ENCODE peak calls at places on chromosomes 3 and 15, in five cellular contexts. One of them, this sample, is unnamed.
A peak's percentile ranks its signal among the peaks of the same experiment; 100 is the strongest.

GRCh38 chr3:18119866-18120265 is 305.3 kb downstream of the SATB1 start:
- DNase-seq in endodermal cell: no peak
- DNase-seq in thoracic aorta: no peak
- DNase-seq in mesendoderm: no peak
- DNase-seq in GM12878: no peak
- DNase-seq in this sample: no peak

GRCh38 chr3:181773921-181774320 is 62.2 kb downstream of the SOX2 start:
- DNase-seq in endodermal cell: no peak
- DNase-seq in thoracic aorta: no peak
- DNase-seq in mesendoderm: no peak
- DNase-seq in GM12878: no peak
- DNase-seq in this sample: no peak

GRCh38 chr15:24823473-24823872 is 131.3 kb upstream of the SNRPN start:
- DNase-seq in endodermal cell: peak; percentile 96
- DNase-seq in thoracic aorta: no peak
- DNase-seq in mesendoderm: peak; percentile 98
- DNase-seq in GM12878: no peak
- DNase-seq in this sample: peak; percentile 70

GRCh38 chr15:42608110-42608531 is 32.7 kb downstream of the STARD9 start:
- DNase-seq in endodermal cell: no peak
- DNase-seq in thoracic aorta: no peak
- DNase-seq in mesendoderm: no peak
- DNase-seq in GM12878: peak; percentile 71
- DNase-seq in this sample: no peak

GRCh38 chr15:72532991-72533601 is 59.0 kb downstream of the ARIH1 start:
- DNase-seq in endodermal cell: peak; percentile 68
- DNase-seq in thoracic aorta: no peak
- DNase-seq in mesendoderm: peak; percentile 47
- DNase-seq in GM12878: no peak
- DNase-seq in this sample: no peak

GRCh38 chr15:72231847-72232461 is 964 bp upstream of the PKM start:
- DNase-seq in endodermal cell: peak; percentile 63
- DNase-seq in thoracic aorta: no peak
- DNase-seq in mesendoderm: peak; percentile 93
- DNase-seq in GM12878: no peak
- DNase-seq in this sample: peak; percentile 70

GRCh38 chr3:112315791-112316190 is 17.2 kb upstream of the CD200 start:
- DNase-seq in endodermal cell: no peak
- DNase-seq in thoracic aorta: no peak
- DNase-seq in mesendoderm: no peak
- DNase-seq in GM12878: no peak
- DNase-seq in this sample: no peak

GRCh38 chr15:57138260-57138895 is 219.9 kb downstream of the TCF12 start:
- DNase-seq in endodermal cell: peak; percentile 83
- DNase-seq in thoracic aorta: no peak
- DNase-seq in mesendoderm: peak; percentile 97
- DNase-seq in GM12878: no peak
- DNase-seq in this sample: no peak

GRCh38 chr15:80462111-80462510 is 57.9 kb downstream of the ARNT2 start:
- DNase-seq in endodermal cell: no peak
- DNase-seq in thoracic aorta: no peak
- DNase-seq in mesendoderm: no peak
- DNase-seq in GM12878: no peak
- DNase-seq in this sample: no peak
- H3K27me3 ChIP-seq in endodermal cell: no peaks in the 10 kb centered on the region
- H3K27me3 ChIP-seq in thoracic aorta: no peaks in the 10 kb centered on the region
- H3K27me3 ChIP-seq in mesendoderm: no peaks in the 10 kb centered on the region
- H3K27me3 ChIP-seq in GM12878: peaks cover 3% of the 10 kb centered on the region
- H3K27me3 ChIP-seq in this sample: no peaks in the 10 kb centered on the region

GRCh38 chr3:183185696-183186095 is 23.2 kb upstream of the LAMP3 start:
- DNase-seq in endodermal cell: no peak
- DNase-seq in thoracic aorta: no peak
- DNase-seq in mesendoderm: no peak
- DNase-seq in GM12878: peak; percentile 26
- DNase-seq in this sample: no peak
- H3K4me3 ChIP-seq in endodermal cell: no peak overlapping the region
- H3K4me3 ChIP-seq in thoracic aorta: no peak overlapping the region
- H3K4me3 ChIP-seq in mesendoderm: no peak overlapping the region
- H3K4me3 ChIP-seq in GM12878: no peak overlapping the region
- H3K4me3 ChIP-seq in this sample: no peak overlapping the region

DNA sequence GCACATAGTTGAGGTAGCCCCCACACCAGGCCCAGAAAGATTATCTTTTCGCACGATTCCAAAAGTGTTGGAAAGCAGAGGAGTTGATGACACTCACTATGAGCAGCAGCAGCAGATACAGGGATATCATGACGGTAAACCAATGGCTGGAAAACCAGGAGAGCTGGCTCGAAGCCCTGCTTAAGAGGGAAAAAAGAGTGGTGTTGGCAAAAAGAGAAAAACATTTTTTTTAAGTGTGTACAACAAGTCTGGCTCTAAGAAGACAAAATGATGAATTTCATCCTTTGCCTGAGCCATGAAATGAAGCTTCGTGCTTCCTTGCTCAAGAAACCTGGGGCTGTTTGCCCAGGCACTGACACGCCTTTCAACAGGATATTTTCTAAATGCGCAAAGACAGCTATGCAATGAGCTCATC is 27.3 kb downstream of the PARP16 start:
- DNase-seq in endodermal cell: no peak
- DNase-seq in thoracic aorta: no peak
- DNase-seq in mesendoderm: no peak
- DNase-seq in GM12878: no peak
- DNase-seq in this sample: peak; percentile 23
- H3K27ac ChIP-seq in endodermal cell: no peak overlapping the region
- H3K27ac ChIP-seq in thoracic aorta: no peak overlapping the region
- H3K27ac ChIP-seq in mesendoderm: no peak overlapping the region
- H3K27ac ChIP-seq in GM12878: no peak overlapping the region
- H3K27ac ChIP-seq in this sample: peak overlapping the region; percentile 82

GRCh38 chr3:138440596-138440995 is 6.2 kb downstream of the ESYT3 start:
- DNase-seq in endodermal cell: no peak
- DNase-seq in thoracic aorta: no peak
- DNase-seq in mesendoderm: no peak
- DNase-seq in GM12878: no peak
- DNase-seq in this sample: no peak
- H3K27me3 ChIP-seq in endodermal cell: peaks cover 17% of the 10 kb centered on the region
- H3K27me3 ChIP-seq in thoracic aorta: no peaks in the 10 kb centered on the region
- H3K27me3 ChIP-seq in mesendoderm: no peaks in the 10 kb centered on the region
- H3K27me3 ChIP-seq in GM12878: peaks cover 9% of the 10 kb centered on the region
- H3K27me3 ChIP-seq in this sample: no peaks in the 10 kb centered on the region

DNA sequence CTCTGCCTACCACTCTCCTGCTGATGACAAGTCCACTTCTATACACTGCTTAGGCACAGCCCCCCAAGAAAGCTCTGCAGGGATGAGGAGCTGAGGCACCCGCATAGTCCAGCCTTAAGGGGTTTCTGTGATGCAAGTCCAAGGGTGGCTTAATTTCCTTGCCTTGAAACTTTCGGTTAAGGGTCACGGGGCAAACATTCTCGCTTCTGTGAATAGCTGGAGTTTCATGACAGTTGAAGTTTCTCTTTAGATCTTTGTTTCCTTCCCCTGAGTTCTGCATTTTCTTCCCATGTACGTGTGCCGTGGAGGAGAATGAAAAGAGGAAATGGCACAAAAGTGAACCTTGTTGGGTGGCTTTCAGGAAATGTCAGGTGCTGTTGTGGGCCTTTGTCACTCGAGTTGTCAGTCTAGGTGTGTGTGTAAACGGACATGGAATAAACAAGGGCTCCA is 7.0 kb downstream of the GPR160 start:
- DNase-seq in endodermal cell: no peak
- DNase-seq in thoracic aorta: no peak
- DNase-seq in mesendoderm: no peak
- DNase-seq in GM12878: peak; percentile 91
- DNase-seq in this sample: no peak
- H3K4me3 ChIP-seq in endodermal cell: no peak overlapping the region
- H3K4me3 ChIP-seq in thoracic aorta: peak overlapping the region; percentile 23
- H3K4me3 ChIP-seq in mesendoderm: no peak overlapping the region
- H3K4me3 ChIP-seq in GM12878: peak overlapping the region; percentile 53
- H3K4me3 ChIP-seq in this sample: no peak overlapping the region

DNA sequence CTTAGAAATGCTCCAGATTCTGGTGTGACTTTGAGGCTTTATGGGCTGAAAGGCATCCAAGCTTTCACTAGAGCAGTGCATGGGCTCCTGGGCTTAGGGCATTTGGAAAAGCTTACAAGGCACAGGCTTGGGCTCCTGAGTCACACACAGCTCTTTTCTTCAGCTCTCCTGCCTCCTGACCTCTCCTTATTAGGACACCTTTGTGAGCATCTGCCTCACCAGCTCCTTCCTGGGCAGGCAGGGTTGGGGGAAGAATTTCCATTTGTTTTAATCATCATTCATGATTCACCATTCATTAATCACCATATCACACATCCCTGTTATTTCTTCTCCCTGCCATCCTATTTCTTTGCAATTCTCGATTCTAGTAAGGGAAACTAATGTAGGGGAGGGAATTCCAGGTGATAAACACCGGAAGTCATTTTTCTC is 22.3 kb downstream of the CDCP1 start:
- DNase-seq in endodermal cell: no peak
- DNase-seq in thoracic aorta: no peak
- DNase-seq in mesendoderm: peak; percentile 72
- DNase-seq in GM12878: no peak
- DNase-seq in this sample: no peak
- H3K27ac ChIP-seq in endodermal cell: no peak overlapping the region
- H3K27ac ChIP-seq in thoracic aorta: peak overlapping the region; percentile 43
- H3K27ac ChIP-seq in mesendoderm: no peak overlapping the region
- H3K27ac ChIP-seq in GM12878: no peak overlapping the region
- H3K27ac ChIP-seq in this sample: no peak overlapping the region

DNA sequence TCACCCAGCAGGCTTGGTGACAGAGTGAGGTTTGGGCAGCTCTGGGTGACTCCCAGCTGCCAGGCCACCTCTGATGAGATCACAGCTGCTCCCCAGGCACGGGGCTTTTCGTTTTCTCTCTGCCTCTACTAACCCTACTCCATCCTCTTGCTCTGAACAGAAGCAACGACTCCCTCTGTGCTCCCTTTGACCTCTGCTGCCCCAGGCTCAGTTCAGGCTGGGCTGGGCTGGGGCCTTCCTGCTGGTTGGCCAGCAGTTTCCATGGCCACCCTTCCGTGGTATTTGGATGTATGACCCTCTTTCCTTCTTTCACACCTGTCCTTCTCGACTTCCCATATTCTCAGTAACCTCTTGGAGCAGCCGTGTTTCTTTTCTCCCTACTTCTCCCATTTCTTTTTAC is 8.6 kb downstream of the RGMA start:
- DNase-seq in endodermal cell: no peak
- DNase-seq in thoracic aorta: no peak
- DNase-seq in mesendoderm: no peak
- DNase-seq in GM12878: no peak
- DNase-seq in this sample: no peak
- H3K27me3 ChIP-seq in endodermal cell: no peaks in the 10 kb centered on the region
- H3K27me3 ChIP-seq in thoracic aorta: no peaks in the 10 kb centered on the region
- H3K27me3 ChIP-seq in mesendoderm: no peaks in the 10 kb centered on the region
- H3K27me3 ChIP-seq in GM12878: peaks cover 1% of the 10 kb centered on the region
- H3K27me3 ChIP-seq in this sample: no peaks in the 10 kb centered on the region

GRCh38 chr15:60572462-60573214 is 93.7 kb upstream of the ICE2 start:
- DNase-seq in endodermal cell: no peak
- DNase-seq in thoracic aorta: no peak
- DNase-seq in mesendoderm: no peak
- DNase-seq in GM12878: no peak
- DNase-seq in this sample: no peak

GRCh38 chr15:60573936-60574335 is 95.0 kb upstream of the ICE2 start:
- DNase-seq in endodermal cell: no peak
- DNase-seq in thoracic aorta: no peak
- DNase-seq in mesendoderm: no peak
- DNase-seq in GM12878: no peak
- DNase-seq in this sample: no peak

GRCh38 chr15:60576515-60576914 is 97.6 kb upstream of the ICE2 start:
- DNase-seq in endodermal cell: no peak
- DNase-seq in thoracic aorta: no peak
- DNase-seq in mesendoderm: no peak
- DNase-seq in GM12878: no peak
- DNase-seq in this sample: no peak

GRCh38 chr15:60575995-60576394 is 97.1 kb upstream of the ICE2 start:
- DNase-seq in endodermal cell: no peak
- DNase-seq in thoracic aorta: no peak
- DNase-seq in mesendoderm: no peak
- DNase-seq in GM12878: no peak
- DNase-seq in this sample: peak; percentile 41

DNA sequence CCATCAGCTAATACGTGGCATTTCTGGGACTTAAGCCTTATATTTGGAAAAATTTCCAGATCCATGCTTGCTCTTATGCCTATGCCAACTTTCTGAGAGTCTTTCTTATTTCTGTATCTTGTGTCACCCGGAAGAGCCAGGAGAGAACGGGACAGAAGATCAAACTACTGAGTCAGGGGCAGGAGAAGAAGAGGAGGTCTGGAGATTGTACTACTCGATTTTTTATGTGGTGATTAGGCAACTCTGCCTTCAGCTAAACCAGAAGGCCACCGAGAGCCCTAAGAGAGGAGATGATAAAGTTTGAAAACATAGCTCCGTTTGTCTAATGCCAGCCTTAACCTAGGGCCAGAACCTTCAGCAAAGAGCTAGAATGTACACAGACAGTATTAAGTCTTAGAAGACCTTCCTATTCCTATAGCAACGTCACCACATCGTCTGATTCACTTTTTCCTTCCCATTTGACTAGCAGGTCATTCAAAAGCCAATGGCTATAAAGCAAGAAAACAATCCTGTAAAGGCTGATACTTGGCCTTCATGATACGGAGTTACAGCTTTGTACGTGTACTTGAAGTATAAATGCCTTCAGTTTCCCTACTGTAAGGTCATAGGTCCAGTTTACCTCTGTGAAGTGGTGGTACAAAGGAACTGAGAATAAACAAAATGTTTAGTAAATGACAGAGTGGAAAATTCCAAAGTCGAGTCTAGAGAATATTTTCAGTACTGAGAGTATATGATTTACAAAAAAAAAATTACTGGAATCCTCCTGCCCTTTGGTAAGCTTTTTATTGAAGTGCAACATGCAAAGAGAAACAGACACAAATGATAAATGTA is 96.1 kb upstream of the ICE2 start:
- DNase-seq in endodermal cell: no peak
- DNase-seq in thoracic aorta: no peak
- DNase-seq in mesendoderm: no peak
- DNase-seq in GM12878: no peak
- DNase-seq in this sample: no peak
- H3K4me3 ChIP-seq in endodermal cell: no peak overlapping the region
- H3K4me3 ChIP-seq in thoracic aorta: no peak overlapping the region
- H3K4me3 ChIP-seq in mesendoderm: no peak overlapping the region
- H3K4me3 ChIP-seq in GM12878: peak overlapping the region; percentile 56
- H3K4me3 ChIP-seq in this sample: no peak overlapping the region